ENCODE peak calls at places on chromosomes 3 and 15, in ten cellular contexts. S is A673, E is right atrium auricular region, F is MM.1S, O is cardiac muscle cell, K is breast epithelium, J is IMR-90, T is tibial nerve, D is neural progenitor cell, L is endodermal cell. P is an unnamed sample. For H3K36me3 and H3K27me3, the result is how much of the 10 kb centered on the place peaks cover.

GRCh38 chr3:139770577-139770976 is 92.8 kb upstream of the NMNAT3 start:
- DNase-seq in S (no peak), E (no peak), F (peak), O (no peak), K (no peak), J (no peak), T (no peak), D (no peak), L (no peak), P (no peak)

GRCh38 chr15:98347001-98347400 is 301.3 kb upstream of the IGF1R start:
- DNase-seq in S (no peak), E (peak), F (no peak), O (no peak), K (no peak), J (no peak), T (no peak), D (no peak), L (no peak), P (no peak)

GRCh38 chr3:52454938-52455282 is 494 bp upstream of the NISCH start:
- DNase-seq in S (no peak), E (no peak), F (no peak), O (no peak), K (no peak), J (no peak), T (no peak), D (no peak), L (no peak), P (no peak)

GRCh38 chr15:68285243-68285980 is 7.9 kb downstream of the FEM1B start:
- DNase-seq in S (no peak), E (no peak), F (peak), O (no peak), K (no peak), J (no peak), T (no peak), D (no peak), L (no peak), P (no peak)

GRCh38 chr3:118057086-118057485 is 977.6 kb downstream of the IGSF11 start:
- DNase-seq in S (no peak), E (no peak), F (no peak), O (no peak), K (no peak), J (peak), T (no peak), D (no peak), L (no peak), P (no peak)

GRCh38 chr3:115657168-115657567 is 33.9 kb downstream of the GAP43 start:
- DNase-seq in S (no peak), E (no peak), F (no peak), O (no peak), K (no peak), J (no peak), T (no peak), D (no peak), L (no peak), P (no peak)

GRCh38 chr3:70726966-70727365 is 414.5 kb upstream of the MDFIC2 start:
- DNase-seq in S (no peak), E (no peak), F (no peak), O (no peak), K (no peak), J (peak), T (no peak), D (no peak), L (no peak), P (peak)

GRCh38 chr3:11212784-11213183 is 58.5 kb downstream of the HRH1 start:
- DNase-seq in S (no peak), E (no peak), F (no peak), O (no peak), K (no peak), J (no peak), T (no peak), D (no peak), L (no peak), P (no peak)

GRCh38 chr15:65757256-65757655 is 34.8 kb downstream of the DENND4A start:
- DNase-seq in S (no peak), E (no peak), F (no peak), O (peak), K (no peak), J (no peak), T (no peak), D (no peak), L (no peak), P (no peak)

GRCh38 chr15:92392462-92392861 is 1.2 kb upstream of the ST8SIA2 start:
- DNase-seq in S (no peak), E (no peak), F (no peak), O (no peak), K (no peak), J (no peak), T (no peak), D (peak), L (peak), P (no peak)

GRCh38 chr15:99076555-99077308 is 28.1 kb upstream of the SYNM start:
- DNase-seq in S (peak), E (no peak), F (peak), O (peak), K (peak), J (peak), T (no peak), D (peak), L (peak), P (peak)

GRCh38 chr3:713225-713624 is 379.6 kb upstream of the CNTN6 start:
- DNase-seq in S (no peak), E (no peak), F (no peak), O (no peak), K (no peak), J (no peak), T (no peak), D (no peak), L (no peak), P (peak)

GRCh38 chr3:23051240-23052140 is 151.6 kb upstream of the UBE2E2 start:
- DNase-seq in S (no peak), E (no peak), F (no peak), O (no peak), K (no peak), J (no peak), T (no peak), D (no peak), L (no peak), P (no peak)

GRCh38 chr3:184058029-184058428 is 5.2 kb downstream of the HTR3C start:
- DNase-seq in S (no peak), E (no peak), F (no peak), O (peak), K (no peak), J (peak), T (no peak), D (no peak), L (no peak), P (no peak)

GRCh38 chr3:51391566-51392300 is 648 bp downstream of the RBM15B start:
- DNase-seq in S (peak), E (no peak), F (peak), O (peak), K (no peak), J (peak), T (no peak), D (peak), L (peak), P (no peak)

GRCh38 chr3:65785065-65785645 is 253.6 kb downstream of the MAGI1 start:
- DNase-seq in S (peak), E (no peak), F (peak), O (peak), K (no peak), J (peak), T (no peak), D (peak), L (no peak), P (no peak)

GRCh38 chr3:77147836-77148578 is 108.1 kb downstream of the ROBO2 start:
- DNase-seq in S (peak), E (no peak), F (no peak), O (peak), K (no peak), J (no peak), T (no peak), D (no peak), L (peak), P (no peak)

GRCh38 chr3:29274667-29275066 is 6.2 kb upstream of the RBMS3 start:
- DNase-seq in S (no peak), E (no peak), F (no peak), O (no peak), K (no peak), J (no peak), T (no peak), D (no peak), L (no peak), P (no peak)

GRCh38 chr15:39869858-39870515 is 50.1 kb downstream of the GPR176 start:
- DNase-seq in S (no peak), E (no peak), F (no peak), O (peak), K (no peak), J (no peak), T (no peak), D (no peak), L (no peak), P (no peak)

GRCh38 chr15:68204776-68205557 is at the start of gene CALML4:
- DNase-seq in S (no peak), E (peak), F (no peak), O (peak), K (peak), J (no peak), T (peak), D (no peak), L (no peak), P (no peak)

GRCh38 chr3:161108840-161109239 is 3.7 kb upstream of the B3GALNT1 start:
- DNase-seq in S (no peak), E (no peak), F (no peak), O (no peak), K (no peak), J (no peak), T (no peak), D (no peak), L (no peak), P (no peak)

GRCh38 chr3:172048599-172048998 is 9.2 kb downstream of the FNDC3B start:
- DNase-seq in S (no peak), E (no peak), F (no peak), O (no peak), K (no peak), J (no peak), T (no peak), D (no peak), L (no peak), P (no peak)

GRCh38 chr3:42063886-42064285 is 27.3 kb upstream of the TRAK1 start:
- DNase-seq in S (peak), E (no peak), F (no peak), O (peak), K (no peak), J (peak), T (no peak), D (no peak), L (no peak), P (no peak)

GRCh38 chr3:32901005-32901932 is 50.2 kb upstream of the CCR4 start:
- DNase-seq in S (no peak), E (no peak), F (no peak), O (no peak), K (no peak), J (no peak), T (no peak), D (no peak), L (no peak), P (no peak)

GRCh38 chr15:99671926-99672701 is 61.1 kb downstream of the LYSMD4 start:
- DNase-seq in S (no peak), E (no peak), F (no peak), O (no peak), K (no peak), J (no peak), T (no peak), D (no peak), L (no peak), P (no peak)

GRCh38 chr3:179401561-179401960 is 49.7 kb downstream of the GNB4 start:
- DNase-seq in S (no peak), E (no peak), F (no peak), O (no peak), K (no peak), J (no peak), T (no peak), D (no peak), L (no peak), P (no peak)

GRCh38 chr3:179404307-179404706 is 47.0 kb downstream of the GNB4 start:
- DNase-seq in S (no peak), E (no peak), F (no peak), O (no peak), K (no peak), J (no peak), T (no peak), D (no peak), L (peak), P (no peak)

DNA sequence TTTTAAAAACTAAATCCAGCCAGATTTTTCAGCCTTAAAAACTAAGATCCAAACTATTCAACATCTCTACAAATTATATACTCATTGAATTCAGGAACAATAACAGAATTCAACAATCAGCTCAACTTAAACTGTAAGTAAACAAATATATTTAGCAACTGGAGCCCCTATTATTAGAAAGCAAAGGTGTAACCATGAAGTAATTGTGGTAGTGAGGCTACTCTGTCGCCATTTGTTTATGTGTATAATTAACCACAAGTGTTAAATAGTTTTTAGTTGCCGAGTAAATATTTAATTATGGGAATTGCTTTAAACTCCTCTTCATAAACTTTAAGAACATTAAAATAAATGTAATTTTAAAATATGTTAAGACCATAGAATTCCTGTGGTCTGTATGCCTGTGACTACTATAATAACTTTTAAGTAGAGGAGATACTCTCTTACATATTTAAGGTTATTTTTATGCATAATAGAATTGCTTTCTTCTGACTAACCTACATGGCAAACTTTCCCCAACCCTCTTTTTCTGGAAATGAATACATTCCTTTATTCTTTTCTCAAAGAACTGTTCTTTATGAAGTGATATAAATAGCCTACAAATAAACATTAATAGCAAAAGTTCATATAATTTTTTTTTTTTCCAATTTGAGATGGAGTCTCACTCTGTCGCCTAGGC is 51.2 kb downstream of the MFN1 start:
- DNase-seq in S (no peak), E (no peak), F (no peak), O (no peak), K (no peak), J (peak), T (no peak), D (no peak), L (no peak), P (no peak)
- H3K36me3 ChIP-seq in S (under half), E (half or more), F (under half), O (under half), K (under half), J (under half), T (under half), D (under half), L (under half), P (under half)

GRCh38 chr3:61685755-61686154 is 124.4 kb downstream of the PTPRG start:
- DNase-seq in S (peak), E (no peak), F (no peak), O (no peak), K (no peak), J (no peak), T (no peak), D (no peak), L (no peak), P (no peak)
- H3K4me3 ChIP-seq in S (no peak), E (no peak), F (no peak), O (no peak), K (no peak), J (no peak), T (no peak), D (no peak), L (no peak), P (no peak)

GRCh38 chr15:58066042-58066867 is 744 bp upstream of the ALDH1A2 start:
- DNase-seq in S (peak), E (peak), F (peak), O (peak), K (peak), J (peak), T (peak), D (peak), L (peak), P (no peak)
- H3K27me3 ChIP-seq in S (half or more), E (under half), F (under half), O (half or more), K (under half), J (under half), T (under half), D (half or more), L (half or more), P (under half)

GRCh38 chr15:75428152-75428551 is 23.3 kb downstream of the SIN3A start:
- DNase-seq in S (no peak), E (no peak), F (no peak), O (no peak), K (no peak), J (no peak), T (no peak), D (no peak), L (no peak), P (no peak)
- H3K36me3 ChIP-seq in S (under half), E (under half), F (under half), O (under half), K (under half), J (under half), T (under half), D (under half), L (half or more), P (under half)

GRCh38 chr15:29676961-29677402 is 145.3 kb downstream of the TJP1 start:
- DNase-seq in S (peak), E (no peak), F (no peak), O (peak), K (no peak), J (peak), T (no peak), D (peak), L (no peak), P (no peak)

GRCh38 chr15:29674661-29675533 is 147.4 kb downstream of the TJP1 start:
- DNase-seq in S (peak), E (no peak), F (no peak), O (peak), K (no peak), J (peak), T (no peak), D (peak), L (peak), P (no peak)

GRCh38 chr15:29677871-29678431 is 144.3 kb downstream of the TJP1 start:
- DNase-seq in S (no peak), E (no peak), F (no peak), O (no peak), K (no peak), J (no peak), T (no peak), D (no peak), L (peak), P (no peak)

GRCh38 chr15:29677450-29677849 is 144.8 kb downstream of the TJP1 start:
- DNase-seq in S (no peak), E (no peak), F (no peak), O (no peak), K (no peak), J (no peak), T (no peak), D (no peak), L (no peak), P (no peak)

GRCh38 chr15:29675791-29676301 is 146.4 kb downstream of the TJP1 start:
- DNase-seq in S (no peak), E (no peak), F (no peak), O (no peak), K (no peak), J (no peak), T (no peak), D (peak), L (peak), P (no peak)
- H3K4me3 ChIP-seq in S (no peak), E (no peak), F (no peak), O (no peak), K (no peak), J (no peak), T (no peak), D (peak), L (peak), P (peak)

DNA sequence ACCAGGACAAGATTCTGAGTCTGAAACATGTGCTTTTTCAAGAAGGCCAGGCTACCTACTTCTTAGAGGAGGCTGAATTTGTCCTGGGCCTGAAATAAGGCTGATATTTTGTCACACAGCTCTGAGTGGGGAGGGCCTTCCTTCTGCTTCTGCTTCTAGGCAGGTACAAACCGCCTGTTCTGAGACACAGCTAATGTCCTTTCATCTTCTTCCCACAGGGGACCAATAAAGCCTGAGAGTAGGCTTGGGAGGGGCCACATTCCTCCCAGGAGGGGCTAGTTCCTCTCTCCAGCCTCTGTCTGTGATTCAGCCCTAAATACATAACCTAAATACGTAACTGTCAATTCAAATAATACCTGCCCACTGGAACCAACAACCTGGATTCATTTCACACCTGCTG is 34.8 kb downstream of the CRYGS start:
- DNase-seq in S (no peak), E (no peak), F (no peak), O (no peak), K (no peak), J (no peak), T (no peak), D (no peak), L (no peak), P (no peak)
- H3K27me3 ChIP-seq in S (under half), E (under half), F (under half), O (under half), K (under half), J (under half), T (under half), D (under half), L (under half), P (under half)